ENCODE peak calls at places on chromosomes 6 and 20, in ten cellular contexts. One of them, this sample, is unnamed.

GRCh38 chr6:17361013-17361412 is 32.4 kb upstream of the CAP2 start:
- DNase-seq in OCI-LY7: no peak
- DNase-seq in fibroblast of the aortic adventitia: peak
- DNase-seq in stimulated activated CD4-positive, alpha-beta T cell treated with anti-CD3 and anti-CD28 coated beads, Interleukin-1b, Interleukin-23, amount 100 ng/mL, for 24 hours: no peak
- DNase-seq in cardiac fibroblast: peak
- DNase-seq in AG04449: no peak
- DNase-seq in breast epithelium: no peak
- DNase-seq in RPMI8226: no peak
- DNase-seq in activated CD4-positive, alpha-beta T cell treated with anti-CD3 and anti-CD28 coated beads, Interleukin-2, amount 50 U/mL, for 48 hours: no peak
- DNase-seq in NCI-H1105 treated with DMSO at 0.1 percent for 48 hours: no peak
- DNase-seq in this sample: no peak

GRCh38 chr20:43188234-43188653 is 1.5 kb downstream of the PTPRT start:
- DNase-seq in OCI-LY7: no peak
- DNase-seq in fibroblast of the aortic adventitia: no peak
- DNase-seq in stimulated activated CD4-positive, alpha-beta T cell treated with anti-CD3 and anti-CD28 coated beads, Interleukin-1b, Interleukin-23, amount 100 ng/mL, for 24 hours: no peak
- DNase-seq in cardiac fibroblast: no peak
- DNase-seq in AG04449: no peak
- DNase-seq in breast epithelium: no peak
- DNase-seq in RPMI8226: no peak
- DNase-seq in activated CD4-positive, alpha-beta T cell treated with anti-CD3 and anti-CD28 coated beads, Interleukin-2, amount 50 U/mL, for 48 hours: no peak
- DNase-seq in NCI-H1105 treated with DMSO at 0.1 percent for 48 hours: peak
- DNase-seq in this sample: no peak

GRCh38 chr6:66429220-66429619 is 722.2 kb upstream of the EYS start:
- DNase-seq in OCI-LY7: no peak
- DNase-seq in fibroblast of the aortic adventitia: peak
- DNase-seq in stimulated activated CD4-positive, alpha-beta T cell treated with anti-CD3 and anti-CD28 coated beads, Interleukin-1b, Interleukin-23, amount 100 ng/mL, for 24 hours: no peak
- DNase-seq in cardiac fibroblast: peak
- DNase-seq in AG04449: no peak
- DNase-seq in breast epithelium: no peak
- DNase-seq in RPMI8226: no peak
- DNase-seq in activated CD4-positive, alpha-beta T cell treated with anti-CD3 and anti-CD28 coated beads, Interleukin-2, amount 50 U/mL, for 48 hours: no peak
- DNase-seq in NCI-H1105 treated with DMSO at 0.1 percent for 48 hours: no peak
- DNase-seq in this sample: no peak

GRCh38 chr20:53322651-53323050 is 271.0 kb downstream of the ZNF217 start:
- DNase-seq in OCI-LY7: no peak
- DNase-seq in fibroblast of the aortic adventitia: no peak
- DNase-seq in stimulated activated CD4-positive, alpha-beta T cell treated with anti-CD3 and anti-CD28 coated beads, Interleukin-1b, Interleukin-23, amount 100 ng/mL, for 24 hours: no peak
- DNase-seq in cardiac fibroblast: no peak
- DNase-seq in AG04449: no peak
- DNase-seq in breast epithelium: no peak
- DNase-seq in RPMI8226: no peak
- DNase-seq in activated CD4-positive, alpha-beta T cell treated with anti-CD3 and anti-CD28 coated beads, Interleukin-2, amount 50 U/mL, for 48 hours: peak
- DNase-seq in NCI-H1105 treated with DMSO at 0.1 percent for 48 hours: no peak
- DNase-seq in this sample: no peak

GRCh38 chr6:21538186-21538798 is 55.3 kb upstream of the SOX4 start:
- DNase-seq in OCI-LY7: no peak
- DNase-seq in fibroblast of the aortic adventitia: peak
- DNase-seq in stimulated activated CD4-positive, alpha-beta T cell treated with anti-CD3 and anti-CD28 coated beads, Interleukin-1b, Interleukin-23, amount 100 ng/mL, for 24 hours: no peak
- DNase-seq in cardiac fibroblast: no peak
- DNase-seq in AG04449: no peak
- DNase-seq in breast epithelium: no peak
- DNase-seq in RPMI8226: no peak
- DNase-seq in activated CD4-positive, alpha-beta T cell treated with anti-CD3 and anti-CD28 coated beads, Interleukin-2, amount 50 U/mL, for 48 hours: no peak
- DNase-seq in NCI-H1105 treated with DMSO at 0.1 percent for 48 hours: no peak
- DNase-seq in this sample: no peak

GRCh38 chr6:20350215-20350614 is 51.5 kb upstream of the E2F3 start:
- DNase-seq in OCI-LY7: no peak
- DNase-seq in fibroblast of the aortic adventitia: no peak
- DNase-seq in stimulated activated CD4-positive, alpha-beta T cell treated with anti-CD3 and anti-CD28 coated beads, Interleukin-1b, Interleukin-23, amount 100 ng/mL, for 24 hours: no peak
- DNase-seq in cardiac fibroblast: peak
- DNase-seq in AG04449: peak
- DNase-seq in breast epithelium: no peak
- DNase-seq in RPMI8226: no peak
- DNase-seq in activated CD4-positive, alpha-beta T cell treated with anti-CD3 and anti-CD28 coated beads, Interleukin-2, amount 50 U/mL, for 48 hours: no peak
- DNase-seq in NCI-H1105 treated with DMSO at 0.1 percent for 48 hours: no peak
- DNase-seq in this sample: no peak

GRCh38 chr6:108597601-108598315 is 37.0 kb downstream of the FOXO3 start:
- DNase-seq in OCI-LY7: peak
- DNase-seq in fibroblast of the aortic adventitia: no peak
- DNase-seq in stimulated activated CD4-positive, alpha-beta T cell treated with anti-CD3 and anti-CD28 coated beads, Interleukin-1b, Interleukin-23, amount 100 ng/mL, for 24 hours: no peak
- DNase-seq in cardiac fibroblast: no peak
- DNase-seq in AG04449: no peak
- DNase-seq in breast epithelium: no peak
- DNase-seq in RPMI8226: peak
- DNase-seq in activated CD4-positive, alpha-beta T cell treated with anti-CD3 and anti-CD28 coated beads, Interleukin-2, amount 50 U/mL, for 48 hours: no peak
- DNase-seq in NCI-H1105 treated with DMSO at 0.1 percent for 48 hours: no peak
- DNase-seq in this sample: no peak

GRCh38 chr20:36919715-36920333 is 31.7 kb downstream of the SAMHD1 start:
- DNase-seq in OCI-LY7: peak
- DNase-seq in fibroblast of the aortic adventitia: peak
- DNase-seq in stimulated activated CD4-positive, alpha-beta T cell treated with anti-CD3 and anti-CD28 coated beads, Interleukin-1b, Interleukin-23, amount 100 ng/mL, for 24 hours: no peak
- DNase-seq in cardiac fibroblast: peak
- DNase-seq in AG04449: no peak
- DNase-seq in breast epithelium: no peak
- DNase-seq in RPMI8226: peak
- DNase-seq in activated CD4-positive, alpha-beta T cell treated with anti-CD3 and anti-CD28 coated beads, Interleukin-2, amount 50 U/mL, for 48 hours: no peak
- DNase-seq in NCI-H1105 treated with DMSO at 0.1 percent for 48 hours: peak
- DNase-seq in this sample: peak

GRCh38 chr6:51021171-51021570 is 202.5 kb downstream of the TFAP2B start:
- DNase-seq in OCI-LY7: no peak
- DNase-seq in fibroblast of the aortic adventitia: no peak
- DNase-seq in stimulated activated CD4-positive, alpha-beta T cell treated with anti-CD3 and anti-CD28 coated beads, Interleukin-1b, Interleukin-23, amount 100 ng/mL, for 24 hours: no peak
- DNase-seq in cardiac fibroblast: no peak
- DNase-seq in AG04449: no peak
- DNase-seq in breast epithelium: no peak
- DNase-seq in RPMI8226: no peak
- DNase-seq in activated CD4-positive, alpha-beta T cell treated with anti-CD3 and anti-CD28 coated beads, Interleukin-2, amount 50 U/mL, for 48 hours: no peak
- DNase-seq in NCI-H1105 treated with DMSO at 0.1 percent for 48 hours: no peak
- DNase-seq in this sample: no peak

GRCh38 chr6:144568241-144568640 is 283.1 kb downstream of the UTRN start:
- DNase-seq in OCI-LY7: no peak
- DNase-seq in fibroblast of the aortic adventitia: peak
- DNase-seq in stimulated activated CD4-positive, alpha-beta T cell treated with anti-CD3 and anti-CD28 coated beads, Interleukin-1b, Interleukin-23, amount 100 ng/mL, for 24 hours: no peak
- DNase-seq in cardiac fibroblast: peak
- DNase-seq in AG04449: no peak
- DNase-seq in breast epithelium: no peak
- DNase-seq in RPMI8226: no peak
- DNase-seq in activated CD4-positive, alpha-beta T cell treated with anti-CD3 and anti-CD28 coated beads, Interleukin-2, amount 50 U/mL, for 48 hours: no peak
- DNase-seq in NCI-H1105 treated with DMSO at 0.1 percent for 48 hours: no peak
- DNase-seq in this sample: no peak

GRCh38 chr6:112317461-112317860 is 29.7 kb upstream of the RFPL4B start:
- DNase-seq in OCI-LY7: no peak
- DNase-seq in fibroblast of the aortic adventitia: no peak
- DNase-seq in stimulated activated CD4-positive, alpha-beta T cell treated with anti-CD3 and anti-CD28 coated beads, Interleukin-1b, Interleukin-23, amount 100 ng/mL, for 24 hours: no peak
- DNase-seq in cardiac fibroblast: no peak
- DNase-seq in AG04449: no peak
- DNase-seq in breast epithelium: no peak
- DNase-seq in RPMI8226: no peak
- DNase-seq in activated CD4-positive, alpha-beta T cell treated with anti-CD3 and anti-CD28 coated beads, Interleukin-2, amount 50 U/mL, for 48 hours: no peak
- DNase-seq in NCI-H1105 treated with DMSO at 0.1 percent for 48 hours: no peak
- DNase-seq in this sample: no peak

GRCh38 chr20:45153756-45154155 is 20.9 kb upstream of the PI3 start:
- DNase-seq in OCI-LY7: no peak
- DNase-seq in fibroblast of the aortic adventitia: no peak
- DNase-seq in stimulated activated CD4-positive, alpha-beta T cell treated with anti-CD3 and anti-CD28 coated beads, Interleukin-1b, Interleukin-23, amount 100 ng/mL, for 24 hours: no peak
- DNase-seq in cardiac fibroblast: no peak
- DNase-seq in AG04449: no peak
- DNase-seq in breast epithelium: no peak
- DNase-seq in RPMI8226: peak
- DNase-seq in activated CD4-positive, alpha-beta T cell treated with anti-CD3 and anti-CD28 coated beads, Interleukin-2, amount 50 U/mL, for 48 hours: no peak
- DNase-seq in NCI-H1105 treated with DMSO at 0.1 percent for 48 hours: no peak
- DNase-seq in this sample: no peak

GRCh38 chr6:151209071-151209831 is 30.5 kb upstream of the AKAP12 start:
- DNase-seq in OCI-LY7: no peak
- DNase-seq in fibroblast of the aortic adventitia: peak
- DNase-seq in stimulated activated CD4-positive, alpha-beta T cell treated with anti-CD3 and anti-CD28 coated beads, Interleukin-1b, Interleukin-23, amount 100 ng/mL, for 24 hours: no peak
- DNase-seq in cardiac fibroblast: no peak
- DNase-seq in AG04449: no peak
- DNase-seq in breast epithelium: no peak
- DNase-seq in RPMI8226: no peak
- DNase-seq in activated CD4-positive, alpha-beta T cell treated with anti-CD3 and anti-CD28 coated beads, Interleukin-2, amount 50 U/mL, for 48 hours: no peak
- DNase-seq in NCI-H1105 treated with DMSO at 0.1 percent for 48 hours: peak
- DNase-seq in this sample: no peak

GRCh38 chr6:16067568-16067967 is 61.3 kb upstream of the MYLIP start:
- DNase-seq in OCI-LY7: no peak
- DNase-seq in fibroblast of the aortic adventitia: no peak
- DNase-seq in stimulated activated CD4-positive, alpha-beta T cell treated with anti-CD3 and anti-CD28 coated beads, Interleukin-1b, Interleukin-23, amount 100 ng/mL, for 24 hours: no peak
- DNase-seq in cardiac fibroblast: no peak
- DNase-seq in AG04449: no peak
- DNase-seq in breast epithelium: no peak
- DNase-seq in RPMI8226: no peak
- DNase-seq in activated CD4-positive, alpha-beta T cell treated with anti-CD3 and anti-CD28 coated beads, Interleukin-2, amount 50 U/mL, for 48 hours: no peak
- DNase-seq in NCI-H1105 treated with DMSO at 0.1 percent for 48 hours: no peak
- DNase-seq in this sample: no peak

GRCh38 chr6:155207223-155207622 is 56.6 kb upstream of the CLDN20 start:
- DNase-seq in OCI-LY7: no peak
- DNase-seq in fibroblast of the aortic adventitia: no peak
- DNase-seq in stimulated activated CD4-positive, alpha-beta T cell treated with anti-CD3 and anti-CD28 coated beads, Interleukin-1b, Interleukin-23, amount 100 ng/mL, for 24 hours: no peak
- DNase-seq in cardiac fibroblast: no peak
- DNase-seq in AG04449: no peak
- DNase-seq in breast epithelium: no peak
- DNase-seq in RPMI8226: no peak
- DNase-seq in activated CD4-positive, alpha-beta T cell treated with anti-CD3 and anti-CD28 coated beads, Interleukin-2, amount 50 U/mL, for 48 hours: no peak
- DNase-seq in NCI-H1105 treated with DMSO at 0.1 percent for 48 hours: no peak
- DNase-seq in this sample: no peak

GRCh38 chr20:39767352-39767751 is 805.2 kb downstream of the DHX35 start:
- DNase-seq in OCI-LY7: no peak
- DNase-seq in fibroblast of the aortic adventitia: no peak
- DNase-seq in stimulated activated CD4-positive, alpha-beta T cell treated with anti-CD3 and anti-CD28 coated beads, Interleukin-1b, Interleukin-23, amount 100 ng/mL, for 24 hours: no peak
- DNase-seq in cardiac fibroblast: no peak
- DNase-seq in AG04449: no peak
- DNase-seq in breast epithelium: no peak
- DNase-seq in RPMI8226: no peak
- DNase-seq in activated CD4-positive, alpha-beta T cell treated with anti-CD3 and anti-CD28 coated beads, Interleukin-2, amount 50 U/mL, for 48 hours: no peak
- DNase-seq in NCI-H1105 treated with DMSO at 0.1 percent for 48 hours: no peak
- DNase-seq in this sample: no peak

GRCh38 chr20:61951695-61952533 is 113.8 kb downstream of the TAF4 start:
- DNase-seq in OCI-LY7: no peak
- DNase-seq in fibroblast of the aortic adventitia: no peak
- DNase-seq in stimulated activated CD4-positive, alpha-beta T cell treated with anti-CD3 and anti-CD28 coated beads, Interleukin-1b, Interleukin-23, amount 100 ng/mL, for 24 hours: no peak
- DNase-seq in cardiac fibroblast: peak
- DNase-seq in AG04449: no peak
- DNase-seq in breast epithelium: no peak
- DNase-seq in RPMI8226: no peak
- DNase-seq in activated CD4-positive, alpha-beta T cell treated with anti-CD3 and anti-CD28 coated beads, Interleukin-2, amount 50 U/mL, for 48 hours: no peak
- DNase-seq in NCI-H1105 treated with DMSO at 0.1 percent for 48 hours: no peak
- DNase-seq in this sample: no peak

GRCh38 chr6:109483744-109484075 is 691 bp upstream of the ZBTB24 start:
- DNase-seq in OCI-LY7: no peak
- DNase-seq in fibroblast of the aortic adventitia: peak
- DNase-seq in stimulated activated CD4-positive, alpha-beta T cell treated with anti-CD3 and anti-CD28 coated beads, Interleukin-1b, Interleukin-23, amount 100 ng/mL, for 24 hours: no peak
- DNase-seq in cardiac fibroblast: no peak
- DNase-seq in AG04449: no peak
- DNase-seq in breast epithelium: no peak
- DNase-seq in RPMI8226: no peak
- DNase-seq in activated CD4-positive, alpha-beta T cell treated with anti-CD3 and anti-CD28 coated beads, Interleukin-2, amount 50 U/mL, for 48 hours: no peak
- DNase-seq in NCI-H1105 treated with DMSO at 0.1 percent for 48 hours: no peak
- DNase-seq in this sample: no peak

GRCh38 chr20:39108746-39109145 is 146.6 kb downstream of the DHX35 start:
- DNase-seq in OCI-LY7: no peak
- DNase-seq in fibroblast of the aortic adventitia: peak
- DNase-seq in stimulated activated CD4-positive, alpha-beta T cell treated with anti-CD3 and anti-CD28 coated beads, Interleukin-1b, Interleukin-23, amount 100 ng/mL, for 24 hours: no peak
- DNase-seq in cardiac fibroblast: peak
- DNase-seq in AG04449: no peak
- DNase-seq in breast epithelium: no peak
- DNase-seq in RPMI8226: no peak
- DNase-seq in activated CD4-positive, alpha-beta T cell treated with anti-CD3 and anti-CD28 coated beads, Interleukin-2, amount 50 U/mL, for 48 hours: no peak
- DNase-seq in NCI-H1105 treated with DMSO at 0.1 percent for 48 hours: no peak
- DNase-seq in this sample: no peak

GRCh38 chr6:42710316-42710715 is 12.1 kb downstream of the PRPH2 start:
- DNase-seq in OCI-LY7: no peak
- DNase-seq in fibroblast of the aortic adventitia: no peak
- DNase-seq in stimulated activated CD4-positive, alpha-beta T cell treated with anti-CD3 and anti-CD28 coated beads, Interleukin-1b, Interleukin-23, amount 100 ng/mL, for 24 hours: no peak
- DNase-seq in cardiac fibroblast: peak
- DNase-seq in AG04449: no peak
- DNase-seq in breast epithelium: no peak
- DNase-seq in RPMI8226: no peak
- DNase-seq in activated CD4-positive, alpha-beta T cell treated with anti-CD3 and anti-CD28 coated beads, Interleukin-2, amount 50 U/mL, for 48 hours: no peak
- DNase-seq in NCI-H1105 treated with DMSO at 0.1 percent for 48 hours: no peak
- DNase-seq in this sample: no peak

GRCh38 chr6:23498013-23498412 is 628.0 kb upstream of the NRSN1 start:
- DNase-seq in OCI-LY7: no peak
- DNase-seq in fibroblast of the aortic adventitia: no peak
- DNase-seq in stimulated activated CD4-positive, alpha-beta T cell treated with anti-CD3 and anti-CD28 coated beads, Interleukin-1b, Interleukin-23, amount 100 ng/mL, for 24 hours: no peak
- DNase-seq in cardiac fibroblast: peak
- DNase-seq in AG04449: no peak
- DNase-seq in breast epithelium: no peak
- DNase-seq in RPMI8226: no peak
- DNase-seq in activated CD4-positive, alpha-beta T cell treated with anti-CD3 and anti-CD28 coated beads, Interleukin-2, amount 50 U/mL, for 48 hours: no peak
- DNase-seq in NCI-H1105 treated with DMSO at 0.1 percent for 48 hours: no peak
- DNase-seq in this sample: no peak

GRCh38 chr6:134590449-134590848 is 272.5 kb upstream of the SGK1 start:
- DNase-seq in OCI-LY7: no peak
- DNase-seq in fibroblast of the aortic adventitia: peak
- DNase-seq in stimulated activated CD4-positive, alpha-beta T cell treated with anti-CD3 and anti-CD28 coated beads, Interleukin-1b, Interleukin-23, amount 100 ng/mL, for 24 hours: no peak
- DNase-seq in cardiac fibroblast: peak
- DNase-seq in AG04449: peak
- DNase-seq in breast epithelium: no peak
- DNase-seq in RPMI8226: no peak
- DNase-seq in activated CD4-positive, alpha-beta T cell treated with anti-CD3 and anti-CD28 coated beads, Interleukin-2, amount 50 U/mL, for 48 hours: no peak
- DNase-seq in NCI-H1105 treated with DMSO at 0.1 percent for 48 hours: no peak
- DNase-seq in this sample: no peak

GRCh38 chr6:151154418-151154817 is 85.3 kb upstream of the AKAP12 start:
- DNase-seq in OCI-LY7: no peak
- DNase-seq in fibroblast of the aortic adventitia: peak
- DNase-seq in stimulated activated CD4-positive, alpha-beta T cell treated with anti-CD3 and anti-CD28 coated beads, Interleukin-1b, Interleukin-23, amount 100 ng/mL, for 24 hours: no peak
- DNase-seq in cardiac fibroblast: peak
- DNase-seq in AG04449: no peak
- DNase-seq in breast epithelium: no peak
- DNase-seq in RPMI8226: no peak
- DNase-seq in activated CD4-positive, alpha-beta T cell treated with anti-CD3 and anti-CD28 coated beads, Interleukin-2, amount 50 U/mL, for 48 hours: no peak
- DNase-seq in NCI-H1105 treated with DMSO at 0.1 percent for 48 hours: peak
- DNase-seq in this sample: no peak

GRCh38 chr6:167005350-167006159 is 6.4 kb downstream of the CEP43 start:
- DNase-seq in OCI-LY7: no peak
- DNase-seq in fibroblast of the aortic adventitia: peak
- DNase-seq in stimulated activated CD4-positive, alpha-beta T cell treated with anti-CD3 and anti-CD28 coated beads, Interleukin-1b, Interleukin-23, amount 100 ng/mL, for 24 hours: no peak
- DNase-seq in cardiac fibroblast: peak
- DNase-seq in AG04449: no peak
- DNase-seq in breast epithelium: no peak
- DNase-seq in RPMI8226: no peak
- DNase-seq in activated CD4-positive, alpha-beta T cell treated with anti-CD3 and anti-CD28 coated beads, Interleukin-2, amount 50 U/mL, for 48 hours: no peak
- DNase-seq in NCI-H1105 treated with DMSO at 0.1 percent for 48 hours: peak
- DNase-seq in this sample: no peak

GRCh38 chr20:40687384-40688128 is 1.5 kb downstream of the MAFB start:
- DNase-seq in OCI-LY7: no peak
- DNase-seq in fibroblast of the aortic adventitia: peak
- DNase-seq in stimulated activated CD4-positive, alpha-beta T cell treated with anti-CD3 and anti-CD28 coated beads, Interleukin-1b, Interleukin-23, amount 100 ng/mL, for 24 hours: no peak
- DNase-seq in cardiac fibroblast: peak
- DNase-seq in AG04449: no peak
- DNase-seq in breast epithelium: peak
- DNase-seq in RPMI8226: no peak
- DNase-seq in activated CD4-positive, alpha-beta T cell treated with anti-CD3 and anti-CD28 coated beads, Interleukin-2, amount 50 U/mL, for 48 hours: no peak
- DNase-seq in NCI-H1105 treated with DMSO at 0.1 percent for 48 hours: peak
- DNase-seq in this sample: no peak

GRCh38 chr20:34015401-34016335 is 22.0 kb downstream of the RALY start:
- DNase-seq in OCI-LY7: no peak
- DNase-seq in fibroblast of the aortic adventitia: no peak
- DNase-seq in stimulated activated CD4-positive, alpha-beta T cell treated with anti-CD3 and anti-CD28 coated beads, Interleukin-1b, Interleukin-23, amount 100 ng/mL, for 24 hours: no peak
- DNase-seq in cardiac fibroblast: no peak
- DNase-seq in AG04449: no peak
- DNase-seq in breast epithelium: no peak
- DNase-seq in RPMI8226: no peak
- DNase-seq in activated CD4-positive, alpha-beta T cell treated with anti-CD3 and anti-CD28 coated beads, Interleukin-2, amount 50 U/mL, for 48 hours: no peak
- DNase-seq in NCI-H1105 treated with DMSO at 0.1 percent for 48 hours: no peak
- DNase-seq in this sample: no peak

GRCh38 chr6:24215068-24215467 is 89.1 kb downstream of the NRSN1 start:
- DNase-seq in OCI-LY7: no peak
- DNase-seq in fibroblast of the aortic adventitia: no peak
- DNase-seq in stimulated activated CD4-positive, alpha-beta T cell treated with anti-CD3 and anti-CD28 coated beads, Interleukin-1b, Interleukin-23, amount 100 ng/mL, for 24 hours: no peak
- DNase-seq in cardiac fibroblast: no peak
- DNase-seq in AG04449: no peak
- DNase-seq in breast epithelium: no peak
- DNase-seq in RPMI8226: no peak
- DNase-seq in activated CD4-positive, alpha-beta T cell treated with anti-CD3 and anti-CD28 coated beads, Interleukin-2, amount 50 U/mL, for 48 hours: no peak
- DNase-seq in NCI-H1105 treated with DMSO at 0.1 percent for 48 hours: no peak
- DNase-seq in this sample: no peak

GRCh38 chr20:25100914-25101313 is 19.0 kb upstream of the VSX1 start:
- DNase-seq in OCI-LY7: no peak
- DNase-seq in fibroblast of the aortic adventitia: peak
- DNase-seq in stimulated activated CD4-positive, alpha-beta T cell treated with anti-CD3 and anti-CD28 coated beads, Interleukin-1b, Interleukin-23, amount 100 ng/mL, for 24 hours: no peak
- DNase-seq in cardiac fibroblast: peak
- DNase-seq in AG04449: no peak
- DNase-seq in breast epithelium: no peak
- DNase-seq in RPMI8226: no peak
- DNase-seq in activated CD4-positive, alpha-beta T cell treated with anti-CD3 and anti-CD28 coated beads, Interleukin-2, amount 50 U/mL, for 48 hours: no peak
- DNase-seq in NCI-H1105 treated with DMSO at 0.1 percent for 48 hours: no peak
- DNase-seq in this sample: no peak

This sample was measured in NCI-H2171.